ENCODE peak calls at places on chromosomes 5 and 9, in five cellular contexts. One of them, this sample, is unnamed.

GRCh38 chr5:150394103-150394502 is 18.6 kb downstream of the CD74 start:
- DNase-seq in nephron progenitor cell: no peak
- DNase-seq in hepatocyte: no peak
- DNase-seq in non-pigmented ciliary epithelial cell: no peak
- DNase-seq in GM12878: no peak
- DNase-seq in this sample: no peak

GRCh38 chr5:97107266-97107665 is 35.1 kb downstream of the LIX1 start:
- DNase-seq in nephron progenitor cell: no peak
- DNase-seq in hepatocyte: no peak
- DNase-seq in non-pigmented ciliary epithelial cell: no peak
- DNase-seq in GM12878: no peak
- DNase-seq in this sample: no peak

GRCh38 chr5:135050244-135050767 is 16.3 kb upstream of the PITX1 start:
- DNase-seq in nephron progenitor cell: no peak
- DNase-seq in hepatocyte: no peak
- DNase-seq in non-pigmented ciliary epithelial cell: no peak
- DNase-seq in GM12878: no peak
- DNase-seq in this sample: no peak

GRCh38 chr5:54651482-54652076 is 134.0 kb downstream of the SNX18 start:
- DNase-seq in nephron progenitor cell: no peak
- DNase-seq in hepatocyte: peak
- DNase-seq in non-pigmented ciliary epithelial cell: no peak
- DNase-seq in GM12878: no peak
- DNase-seq in this sample: no peak

GRCh38 chr9:34140853-34141252 is 14.4 kb upstream of the DCAF12 start:
- DNase-seq in nephron progenitor cell: no peak
- DNase-seq in hepatocyte: no peak
- DNase-seq in non-pigmented ciliary epithelial cell: no peak
- DNase-seq in GM12878: no peak
- DNase-seq in this sample: no peak

GRCh38 chr5:103667068-103667467 is 104.5 kb upstream of the NUDT12 start:
- DNase-seq in nephron progenitor cell: no peak
- DNase-seq in hepatocyte: no peak
- DNase-seq in non-pigmented ciliary epithelial cell: peak
- DNase-seq in GM12878: no peak
- DNase-seq in this sample: no peak

GRCh38 chr5:115639377-115639776 is 13.5 kb upstream of the TMED7 start:
- DNase-seq in nephron progenitor cell: no peak
- DNase-seq in hepatocyte: no peak
- DNase-seq in non-pigmented ciliary epithelial cell: no peak
- DNase-seq in GM12878: no peak
- DNase-seq in this sample: no peak

GRCh38 chr5:17248999-17249634 is 31.7 kb downstream of the BASP1 start:
- DNase-seq in nephron progenitor cell: no peak
- DNase-seq in hepatocyte: peak
- DNase-seq in non-pigmented ciliary epithelial cell: peak
- DNase-seq in GM12878: no peak
- DNase-seq in this sample: no peak

GRCh38 chr5:179836225-179837019 is 15.7 kb downstream of the SQSTM1 start:
- DNase-seq in nephron progenitor cell: no peak
- DNase-seq in hepatocyte: peak
- DNase-seq in non-pigmented ciliary epithelial cell: no peak
- DNase-seq in GM12878: no peak
- DNase-seq in this sample: peak